ENCODE peak calls at places on chromosomes 2 and 18, in eight cellular contexts. V is vagina; J is astrocyte; Q is mammary epithelial cell; E is lower lobe of right lung; G is esophagus muscularis mucosa; L is HAP-1; O is CD8-positive, alpha-beta T cell. K is an unnamed sample. For H3K9me3, the result is how much of the 10 kb centered on the place peaks cover.

GRCh38 chr18:21262244-21262643 is 20.2 kb downstream of the GREB1L start:
- DNase-seq in V (no peak), J (no peak), Q (no peak), E (no peak), G (no peak), L (peak), O (no peak), K (no peak)

GRCh38 chr2:28164280-28164801 is 228.3 kb upstream of the FOSL2 start:
- DNase-seq in V (no peak), J (no peak), Q (no peak), E (no peak), G (no peak), L (no peak), O (no peak), K (no peak)

GRCh38 chr2:161625996-161626395 is 1.8 kb downstream of the SLC4A10 start:
- DNase-seq in V (no peak), J (no peak), Q (no peak), E (no peak), G (no peak), L (no peak), O (no peak), K (no peak)

GRCh38 chr2:10278029-10278762 is 24.5 kb upstream of the HPCAL1 start:
- DNase-seq in V (no peak), J (peak), Q (peak), E (peak), G (no peak), L (no peak), O (no peak), K (peak)

GRCh38 chr2:233443511-233444183 is 89.4 kb downstream of the DGKD start:
- DNase-seq in V (no peak), J (peak), Q (peak), E (peak), G (peak), L (peak), O (peak), K (no peak)

GRCh38 chr2:181788883-181789555 is 102.5 kb upstream of the ITPRID2 start:
- DNase-seq in V (no peak), J (peak), Q (no peak), E (no peak), G (no peak), L (no peak), O (no peak), K (no peak)

GRCh38 chr2:19878268-19879046 is 23.3 kb downstream of the TTC32 start:
- DNase-seq in V (peak), J (no peak), Q (no peak), E (no peak), G (peak), L (no peak), O (no peak), K (no peak)

GRCh38 chr2:191025155-191025554 is 11.2 kb upstream of the STAT1 start:
- DNase-seq in V (no peak), J (no peak), Q (no peak), E (no peak), G (no peak), L (no peak), O (no peak), K (no peak)

GRCh38 chr2:160505236-160505635 is 11.6 kb upstream of the RBMS1 start:
- DNase-seq in V (no peak), J (no peak), Q (no peak), E (no peak), G (no peak), L (no peak), O (no peak), K (no peak)

GRCh38 chr2:44267269-44268258 is 7.7 kb upstream of the SLC3A1 start:
- DNase-seq in V (no peak), J (peak), Q (no peak), E (no peak), G (no peak), L (no peak), O (no peak), K (peak)

GRCh38 chr2:140695163-140695562 is 1435.7 kb downstream of the LRP1B start:
- DNase-seq in V (no peak), J (no peak), Q (peak), E (no peak), G (no peak), L (no peak), O (no peak), K (no peak)

GRCh38 chr2:180101846-180102245 is 94.7 kb upstream of the CWC22 start:
- DNase-seq in V (no peak), J (no peak), Q (no peak), E (no peak), G (no peak), L (no peak), O (no peak), K (no peak)

GRCh38 chr2:199932312-199932855 is 21.3 kb downstream of the C2orf69 start:
- DNase-seq in V (no peak), J (peak), Q (no peak), E (no peak), G (no peak), L (no peak), O (no peak), K (no peak)

GRCh38 chr2:223969856-223970255 is 12.6 kb downstream of the MRPL44 start:
- DNase-seq in V (no peak), J (peak), Q (peak), E (no peak), G (no peak), L (no peak), O (no peak), K (no peak)

GRCh38 chr2:89850481-89850880 is 1159.0 kb downstream of the RPIA start:
- DNase-seq in V (no peak), J (no peak), Q (no peak), E (no peak), G (peak), L (no peak), O (no peak), K (no peak)

GRCh38 chr2:89849731-89850130 is 1158.3 kb downstream of the RPIA start:
- DNase-seq in V (no peak), J (no peak), Q (no peak), E (no peak), G (no peak), L (no peak), O (no peak), K (no peak)

GRCh38 chr2:89851583-89851905 is 1160.1 kb downstream of the RPIA start:
- DNase-seq in V (no peak), J (no peak), Q (no peak), E (no peak), G (no peak), L (no peak), O (no peak), K (no peak)

GRCh38 chr2:89848763-89849162 is 1157.3 kb downstream of the RPIA start:
- DNase-seq in V (no peak), J (no peak), Q (no peak), E (no peak), G (no peak), L (no peak), O (no peak), K (no peak)

GRCh38 chr2:89850881-89851582 is 1159.6 kb downstream of the RPIA start:
- DNase-seq in V (no peak), J (no peak), Q (no peak), E (no peak), G (peak), L (no peak), O (no peak), K (no peak)
- H3K9me3 ChIP-seq in V (under half), J (under half), Q (under half), E (under half), G (under half), L (under half), O (under half), K (under half)

DNA sequence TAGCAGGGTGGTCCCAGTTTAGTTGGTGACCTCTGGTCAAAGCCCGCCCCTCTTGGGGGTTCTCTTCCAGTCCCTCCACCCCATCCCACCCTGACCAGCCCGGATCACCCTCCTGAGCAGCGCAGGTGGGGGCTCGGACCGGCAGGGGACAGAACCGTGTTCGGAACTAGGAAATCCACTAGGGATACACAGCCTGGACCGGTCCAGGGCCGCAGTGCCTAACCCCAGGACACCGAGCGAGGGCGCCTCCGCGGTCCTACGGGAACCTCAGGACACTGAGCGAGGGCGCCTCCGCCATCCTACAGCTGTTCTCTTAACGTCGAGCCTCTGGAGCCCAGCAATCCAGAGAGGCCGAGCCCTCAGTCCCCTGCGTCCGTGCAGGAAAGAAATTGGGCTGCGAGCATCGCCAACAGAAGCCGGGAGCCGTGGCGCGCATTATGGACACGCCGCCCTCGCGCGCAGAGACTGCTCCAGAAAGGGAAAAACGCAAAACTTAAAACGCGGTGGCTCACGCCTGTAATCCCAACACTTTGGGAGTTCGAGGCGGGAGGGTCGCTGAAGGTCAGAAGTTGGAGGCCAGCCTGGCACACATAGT is 8.5 kb downstream of the RAX start:
- DNase-seq in V (no peak), J (no peak), Q (no peak), E (no peak), G (peak), L (no peak), O (no peak), K (no peak)
- H3K4me3 ChIP-seq in V (no peak), J (no peak), Q (no peak), E (no peak), G (peak), L (peak), O (no peak), K (peak)

DNA sequence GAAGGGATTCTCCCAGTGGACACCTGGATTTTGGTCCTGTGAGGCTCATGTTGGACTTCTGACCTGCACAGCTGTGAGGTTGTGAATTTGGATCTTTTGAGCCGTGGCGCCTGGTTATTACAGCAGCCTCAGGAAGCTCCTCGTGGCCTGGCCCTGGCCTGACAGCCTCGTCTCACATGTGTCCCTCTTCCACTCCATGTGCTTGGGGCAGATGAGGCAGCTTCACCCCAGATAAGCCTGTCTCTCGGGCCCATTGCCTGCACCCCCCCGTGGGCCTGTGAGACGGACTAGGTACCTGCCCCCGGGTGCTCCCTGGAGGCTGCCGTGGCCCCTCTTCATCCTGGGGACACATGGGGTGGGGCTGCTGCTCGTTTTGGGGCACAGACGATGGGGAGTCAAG is 51.2 kb downstream of the CTDP1 start:
- DNase-seq in V (no peak), J (no peak), Q (no peak), E (no peak), G (no peak), L (no peak), O (no peak), K (no peak)
- H3K9me3 ChIP-seq in V (under half), J (half or more), Q (half or more), E (under half), G (under half), L (under half), O (under half), K (under half)

GRCh38 chr2:70937866-70938579 is 2.3 kb downstream of the ATP6V1B1 start:
- DNase-seq in V (peak), J (no peak), Q (no peak), E (no peak), G (no peak), L (no peak), O (no peak), K (no peak)

GRCh38 chr2:70935468-70936164 is at the start of gene ATP6V1B1:
- DNase-seq in V (peak), J (no peak), Q (no peak), E (no peak), G (peak), L (no peak), O (no peak), K (no peak)

GRCh38 chr2:70936165-70936978 is 672 bp downstream of the ATP6V1B1 start:
- DNase-seq in V (peak), J (no peak), Q (no peak), E (no peak), G (no peak), L (no peak), O (no peak), K (no peak)

GRCh38 chr2:70938580-70938938 is 2.9 kb downstream of the ATP6V1B1 start:
- DNase-seq in V (peak), J (no peak), Q (no peak), E (no peak), G (no peak), L (no peak), O (no peak), K (no peak)

GRCh38 chr2:70936979-70937811 is 1.5 kb downstream of the ATP6V1B1 start:
- DNase-seq in V (peak), J (no peak), Q (no peak), E (no peak), G (no peak), L (no peak), O (no peak), K (no peak)
- H3K4me3 ChIP-seq in V (no peak), J (no peak), Q (no peak), E (no peak), G (no peak), L (no peak), O (no peak), K (no peak)

DNA sequence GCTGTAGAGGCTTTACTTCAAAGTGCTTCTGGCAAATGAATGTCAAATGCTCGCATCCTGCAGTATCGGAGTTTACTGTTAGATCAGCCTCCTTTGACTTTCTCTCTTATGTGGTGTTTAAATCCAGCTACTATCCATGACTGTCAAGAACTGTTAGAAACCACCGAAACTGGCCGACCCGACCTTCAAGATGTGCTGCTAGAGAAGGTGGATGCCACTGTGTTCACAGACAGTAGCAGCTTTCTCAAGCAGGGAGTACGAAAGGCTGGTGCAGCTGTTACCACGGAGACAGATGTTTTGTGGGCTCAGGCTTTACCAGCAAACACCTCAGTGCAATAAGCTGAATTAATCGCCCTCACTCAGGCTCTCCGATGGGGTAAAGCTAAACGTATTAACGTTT is 336.6 kb upstream of the CNTNAP5 start:
- DNase-seq in V (no peak), J (no peak), Q (no peak), E (no peak), G (no peak), L (no peak), O (no peak), K (no peak)
- H3K9me3 ChIP-seq in V (under half), J (under half), Q (under half), E (under half), G (under half), L (under half), O (under half), K (under half)

GRCh38 chr2:56739421-56739820 is 555.6 kb downstream of the CCDC85A start:
- DNase-seq in V (no peak), J (peak), Q (no peak), E (no peak), G (no peak), L (no peak), O (no peak), K (no peak)

GRCh38 chr2:56743807-56744206 is 560.0 kb downstream of the CCDC85A start:
- DNase-seq in V (no peak), J (no peak), Q (no peak), E (no peak), G (no peak), L (no peak), O (no peak), K (no peak)

DNA sequence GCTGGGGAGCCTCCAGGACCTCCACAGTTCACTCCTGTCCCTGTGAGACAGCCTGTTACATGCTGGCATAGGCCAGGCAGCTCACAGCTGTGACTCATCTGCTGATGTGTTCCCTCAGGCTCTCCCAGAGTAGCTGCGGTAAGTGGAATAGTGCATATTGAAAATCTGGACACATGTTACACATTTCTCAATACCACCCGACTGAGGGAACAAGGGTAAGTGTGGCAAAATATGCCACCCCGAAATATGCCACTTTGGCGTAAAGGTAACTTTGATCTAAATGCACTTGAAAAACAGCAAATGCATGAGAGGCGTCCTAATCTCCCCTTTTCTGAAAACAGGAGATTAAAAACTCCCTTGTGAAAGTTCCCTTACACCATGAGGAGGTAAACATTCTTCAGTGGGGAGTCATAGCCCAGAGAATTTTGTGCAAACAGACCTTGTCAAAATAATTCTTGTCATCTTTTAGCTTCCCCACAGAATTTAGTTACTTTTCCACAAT is 557.9 kb downstream of the CCDC85A start:
- DNase-seq in V (no peak), J (peak), Q (peak), E (peak), G (no peak), L (no peak), O (no peak), K (no peak)
- H3K4me3 ChIP-seq in V (no peak), J (peak), Q (peak), E (no peak), G (no peak), L (no peak), O (no peak), K (no peak)

DNA sequence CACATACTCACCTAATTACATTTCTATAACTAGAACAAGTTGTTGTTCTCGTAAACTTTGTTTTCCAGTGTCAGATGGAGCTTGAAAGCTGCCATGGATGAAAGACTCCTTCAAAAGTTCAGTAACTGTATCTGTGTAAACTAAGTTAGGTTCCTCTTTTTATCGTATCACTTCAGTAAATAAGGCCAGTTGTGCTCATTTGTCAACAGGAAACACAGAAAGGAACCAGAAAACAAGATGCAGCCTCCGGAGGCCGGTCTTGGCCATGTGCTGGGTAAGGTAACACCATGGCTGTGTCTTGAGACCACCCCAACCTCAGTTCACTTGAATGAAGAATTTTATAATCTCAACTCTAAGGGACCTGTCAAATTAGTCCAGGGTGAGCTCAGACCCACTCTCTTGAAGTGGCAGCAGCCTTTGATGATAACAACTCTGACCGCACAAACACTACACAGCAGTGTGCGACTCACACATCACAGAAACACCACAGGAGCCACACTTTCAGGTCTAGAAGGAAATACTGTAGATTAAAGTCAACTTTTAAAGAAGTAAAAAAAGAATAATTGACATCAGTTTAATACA is 213.8 kb downstream of the AFF3 start:
- DNase-seq in V (no peak), J (no peak), Q (no peak), E (no peak), G (peak), L (no peak), O (no peak), K (no peak)
- H3K9me3 ChIP-seq in V (under half), J (under half), Q (under half), E (under half), G (under half), L (under half), O (under half), K (under half)

DNA sequence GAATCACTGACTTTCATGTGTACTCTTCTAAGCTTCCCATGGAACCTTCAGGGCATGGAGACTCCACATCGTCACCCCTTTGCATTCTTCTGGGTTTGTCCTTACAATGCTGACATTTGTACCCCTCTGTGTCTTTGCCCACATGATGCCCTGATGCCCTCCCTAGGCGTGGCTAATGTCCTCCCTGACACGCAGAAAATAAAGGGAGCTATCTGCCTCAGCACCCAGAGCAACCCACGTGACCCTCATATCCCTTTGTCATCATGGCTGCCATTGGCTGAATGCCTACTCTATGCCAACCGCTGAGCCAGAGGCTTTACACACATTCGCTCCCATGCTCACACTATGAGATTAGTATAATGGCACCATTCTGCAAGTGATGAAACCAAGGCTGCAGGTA is 86.4 kb upstream of the KLHL29 start:
- DNase-seq in V (no peak), J (no peak), Q (no peak), E (no peak), G (no peak), L (no peak), O (no peak), K (no peak)
- H3K4me3 ChIP-seq in V (no peak), J (no peak), Q (no peak), E (no peak), G (no peak), L (no peak), O (no peak), K (no peak)

GRCh38 chr2:58826795-58827194 is 585.7 kb upstream of the FANCL start:
- DNase-seq in V (no peak), J (no peak), Q (no peak), E (no peak), G (no peak), L (no peak), O (no peak), K (no peak)
- H3K9me3 ChIP-seq in V (under half), J (under half), Q (under half), E (under half), G (under half), L (under half), O (under half), K (under half)

DNA sequence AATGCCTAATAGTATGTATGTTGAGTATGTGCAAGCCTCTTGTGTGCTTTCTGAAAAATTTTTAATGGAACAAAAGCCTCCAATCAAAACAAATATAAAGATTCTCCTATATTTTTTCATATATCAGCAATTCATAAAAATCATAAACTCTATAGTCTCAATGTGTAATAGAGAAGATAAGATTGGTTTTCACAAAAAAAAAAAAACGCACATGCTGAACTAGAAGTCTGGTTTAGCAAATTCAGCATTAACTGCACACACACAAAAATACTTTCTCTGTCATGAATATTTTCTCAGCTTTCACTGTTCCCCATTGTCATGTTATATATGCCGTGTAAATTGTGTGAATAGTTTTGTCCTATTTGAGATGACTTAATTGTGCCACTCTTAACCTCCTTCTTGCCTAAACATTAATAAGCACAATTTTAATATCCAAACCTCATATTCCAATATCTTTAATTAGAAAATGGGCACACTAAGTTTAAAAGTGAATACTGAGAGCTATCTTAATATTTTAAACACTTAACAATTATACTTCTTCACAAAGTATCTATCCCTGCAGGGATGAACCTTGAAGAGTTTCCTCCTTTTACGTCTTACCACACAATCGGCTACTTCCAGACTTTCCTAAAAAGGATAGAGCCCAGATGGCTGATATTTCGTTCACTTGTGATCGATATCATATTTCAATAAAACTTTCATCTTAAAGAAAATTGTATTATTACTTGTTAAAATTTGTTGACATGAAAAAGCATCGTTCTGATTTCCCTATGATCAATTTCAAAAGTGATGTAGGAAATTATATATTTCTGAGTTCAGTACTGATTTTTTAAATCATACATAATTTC is 242.7 kb downstream of the TCF4 start:
- DNase-seq in V (no peak), J (no peak), Q (no peak), E (no peak), G (no peak), L (no peak), O (no peak), K (no peak)
- H3K4me3 ChIP-seq in V (no peak), J (no peak), Q (no peak), E (no peak), G (no peak), L (no peak), O (no peak), K (no peak)

K was measured in ascending aorta.